ENCODE peak calls at places on chromosome 1, in ten cellular contexts. S is IMR-90; U is brain microvascular endothelial cell; B is left ventricle myocardium inferior; Z is stomach; C is CD8-positive, alpha-beta T cell; V is thoracic aorta; D is colonic mucosa; W is heart left ventricle; A is heart right ventricle. P is an unnamed sample.
A peak's percentile ranks its signal among the peaks of the same experiment; 100 is the strongest.

GRCh38 chr1:19643602-19644419 is at the start of gene NBL1:
- DNase-seq in S (peak; percentile 54), U (peak; percentile 37), B (peak; percentile 84), Z (peak; percentile 68), C (peak; percentile 58), V (no peak), D (peak; percentile 82), W (peak; percentile 74), A (peak; percentile 84), P (no peak)

GRCh38 chr1:164188507-164188906 is 370.5 kb upstream of the PBX1 start:
- DNase-seq in S (no peak), U (no peak), B (no peak), Z (no peak), C (no peak), V (no peak), D (no peak), W (no peak), A (no peak), P (no peak)

GRCh38 chr1:173914366-173914871 is 2.7 kb downstream of the SERPINC1 start:
- DNase-seq in S (peak; percentile 18), U (peak; percentile 20), B (no peak), Z (peak; percentile 37), C (no peak), V (no peak), D (peak; percentile 29), W (no peak), A (no peak), P (peak; percentile 84)

GRCh38 chr1:24704411-24705259 is 40.6 kb upstream of the CLIC4 start:
- DNase-seq in S (peak; percentile 93), U (peak; percentile 54), B (no peak), Z (no peak), C (no peak), V (no peak), D (no peak), W (peak; percentile 62), A (peak; percentile 50), P (no peak)

GRCh38 chr1:41722184-41722583 is 196.5 kb downstream of the HIVEP3 start:
- DNase-seq in S (no peak), U (no peak), B (no peak), Z (no peak), C (no peak), V (no peak), D (no peak), W (no peak), A (no peak), P (no peak)

GRCh38 chr1:118272884-118273283 is 87.9 kb upstream of the SPAG17 start:
- DNase-seq in S (no peak), U (no peak), B (no peak), Z (no peak), C (no peak), V (no peak), D (no peak), W (no peak), A (no peak), P (no peak)

GRCh38 chr1:8116892-8117262 is 90.8 kb upstream of the ERRFI1 start:
- DNase-seq in S (peak; percentile 93), U (peak; percentile 82), B (peak; percentile 77), Z (peak; percentile 56), C (no peak), V (no peak), D (no peak), W (peak; percentile 77), A (peak; percentile 81), P (peak; percentile 81)

GRCh38 chr1:201546093-201546492 is 7.2 kb downstream of the NAV1 start:
- DNase-seq in S (no peak), U (no peak), B (no peak), Z (no peak), C (no peak), V (no peak), D (no peak), W (no peak), A (no peak), P (no peak)

GRCh38 chr1:25054526-25054925 is 124.5 kb upstream of the RUNX3 start:
- DNase-seq in S (no peak), U (no peak), B (no peak), Z (no peak), C (no peak), V (no peak), D (no peak), W (no peak), A (no peak), P (no peak)

GRCh38 chr1:59172693-59173092 is 124.2 kb upstream of the FGGY start:
- DNase-seq in S (no peak), U (no peak), B (no peak), Z (no peak), C (no peak), V (no peak), D (no peak), W (no peak), A (no peak), P (no peak)

GRCh38 chr1:205447457-205448415 is 8.1 kb downstream of the BLACAT1 start:
- DNase-seq in S (no peak), U (no peak), B (no peak), Z (no peak), C (no peak), V (no peak), D (no peak), W (no peak), A (no peak), P (no peak)
- H3K4me3 ChIP-seq in S (no peak overlapping the region), U (no peak overlapping the region), B (no peak overlapping the region), Z (no peak overlapping the region), C (no peak overlapping the region), V (no peak overlapping the region), D (no peak overlapping the region), W (no peak overlapping the region), A (no peak overlapping the region), P (no peak overlapping the region)

DNA sequence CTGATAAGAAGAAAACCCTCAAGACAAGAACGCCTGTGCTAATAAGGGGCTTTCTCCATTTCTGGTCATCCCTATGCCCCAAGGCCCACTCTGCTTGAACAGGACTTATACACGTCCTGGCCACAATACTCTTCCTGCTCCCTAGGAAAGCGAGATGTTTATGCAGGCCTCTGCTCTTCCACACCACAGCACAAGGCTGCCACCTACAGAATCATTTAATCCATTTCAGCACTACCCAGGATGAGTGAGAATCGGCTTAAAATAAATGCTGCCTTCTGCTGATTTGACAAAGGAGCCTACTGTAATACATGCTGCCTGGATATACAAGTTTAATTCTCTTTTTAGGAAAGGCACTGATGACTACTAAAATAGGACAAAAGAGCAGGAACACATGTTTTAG is 29.4 kb downstream of the FRRS1 start:
- DNase-seq in S (peak; percentile 77), U (peak; percentile 73), B (no peak), Z (no peak), C (no peak), V (no peak), D (peak; percentile 37), W (no peak), A (peak; percentile 46), P (no peak)
- H3K36me3 ChIP-seq in S (peaks cover 2% of the 10 kb centered on the region), U (no peaks in the 10 kb centered on the region), B (peaks cover 3% of the 10 kb centered on the region), Z (peaks cover 26% of the 10 kb centered on the region), C (no peaks in the 10 kb centered on the region), V (peaks cover 4% of the 10 kb centered on the region), D (no peaks in the 10 kb centered on the region), W (peaks cover 19% of the 10 kb centered on the region), A (no peaks in the 10 kb centered on the region), P (peaks cover 10% of the 10 kb centered on the region)

DNA sequence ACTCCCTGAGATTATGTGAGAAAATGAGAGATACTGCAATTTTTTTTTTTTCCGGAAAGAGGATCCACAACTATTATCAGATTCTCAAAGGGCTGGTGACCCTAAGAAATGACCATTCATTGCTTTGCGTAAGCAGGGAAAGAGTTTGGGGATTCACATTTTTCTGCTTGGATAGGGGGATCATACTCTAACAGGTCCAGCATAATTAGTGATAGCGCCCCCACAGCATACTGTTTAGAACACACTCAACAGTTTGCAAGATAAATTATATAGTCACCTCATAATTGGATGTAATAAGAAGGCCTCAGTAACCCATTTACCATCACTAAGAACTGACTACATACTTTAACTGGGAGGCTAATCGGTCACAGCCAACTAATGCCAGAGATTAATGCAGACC is 1.9 kb downstream of the CCT3 start:
- DNase-seq in S (no peak), U (no peak), B (no peak), Z (no peak), C (no peak), V (no peak), D (no peak), W (no peak), A (no peak), P (no peak)
- TF ChIP-seq CTCF in S (no peak), U (peak; percentile 22), B (no peak), Z (no peak), C (no peak), V (no peak), D (no peak), W (no peak), A (peak; percentile 5), P (no peak)

GRCh38 chr1:89823679-89824292 is 3.0 kb downstream of the LRRC8D start:
- DNase-seq in S (no peak), U (no peak), B (no peak), Z (no peak), C (no peak), V (no peak), D (no peak), W (no peak), A (no peak), P (no peak)
- H3K4me3 ChIP-seq in S (no peak overlapping the region), U (no peak overlapping the region), B (peak overlapping the region; percentile 90), Z (no peak overlapping the region), C (no peak overlapping the region), V (no peak overlapping the region), D (no peak overlapping the region), W (no peak overlapping the region), A (no peak overlapping the region), P (no peak overlapping the region)